ENCODE peak calls at places on chromosomes 5 and 9, in nine cellular contexts. One of them, this sample, is unnamed.
A peak's percentile ranks its signal among the peaks of the same experiment; 100 is the strongest.

GRCh38 chr5:145520335-145520734 is 314.8 kb downstream of the PRELID2 start:
- DNase-seq in adrenal gland: no peak
- DNase-seq in pancreas: no peak
- DNase-seq in Panc1: no peak
- DNase-seq in ovary: no peak
- DNase-seq in spleen: no peak
- DNase-seq in uterus: no peak
- DNase-seq in A549: no peak
- DNase-seq in cardiac muscle cell: no peak
- DNase-seq in this sample: no peak

GRCh38 chr5:40507095-40507494 is 172.6 kb upstream of the PTGER4 start:
- DNase-seq in Panc1: no peak
- DNase-seq in adrenal gland: no peak
- DNase-seq in uterus: no peak
- DNase-seq in A549: no peak
- DNase-seq in pancreas: no peak
- DNase-seq in ovary: no peak
- DNase-seq in cardiac muscle cell: no peak
- DNase-seq in spleen: no peak
- DNase-seq in this sample: no peak

GRCh38 chr5:72328172-72328571 is 8.0 kb downstream of the PTCD2 start:
- DNase-seq in ovary: no peak
- DNase-seq in Panc1: no peak
- DNase-seq in spleen: no peak
- DNase-seq in cardiac muscle cell: no peak
- DNase-seq in uterus: no peak
- DNase-seq in A549: peak; percentile 53
- DNase-seq in adrenal gland: peak; percentile 74
- DNase-seq in pancreas: no peak
- DNase-seq in this sample: peak; percentile 52

GRCh38 chr9:87324613-87325194 is 173.0 kb upstream of the DAPK1 start:
- DNase-seq in cardiac muscle cell: peak; percentile 65
- DNase-seq in pancreas: no peak
- DNase-seq in Panc1: peak; percentile 20
- DNase-seq in ovary: no peak
- DNase-seq in adrenal gland: no peak
- DNase-seq in uterus: no peak
- DNase-seq in A549: peak; percentile 49
- DNase-seq in spleen: no peak
- DNase-seq in this sample: no peak

GRCh38 chr9:89928106-89928505 is 323.3 kb downstream of the GADD45G start:
- DNase-seq in cardiac muscle cell: no peak
- DNase-seq in Panc1: no peak
- DNase-seq in pancreas: no peak
- DNase-seq in adrenal gland: no peak
- DNase-seq in ovary: no peak
- DNase-seq in spleen: no peak
- DNase-seq in A549: no peak
- DNase-seq in uterus: no peak
- DNase-seq in this sample: no peak

GRCh38 chr5:3006526-3006925 is 255.0 kb upstream of the IRX2 start:
- DNase-seq in ovary: no peak
- DNase-seq in Panc1: no peak
- DNase-seq in A549: no peak
- DNase-seq in uterus: no peak
- DNase-seq in cardiac muscle cell: no peak
- DNase-seq in adrenal gland: no peak
- DNase-seq in spleen: no peak
- DNase-seq in pancreas: no peak
- DNase-seq in this sample: no peak

GRCh38 chr5:151742870-151743294 is 15.5 kb downstream of the ATOX1 start:
- DNase-seq in adrenal gland: peak; percentile 54
- DNase-seq in Panc1: peak; percentile 43
- DNase-seq in ovary: peak; percentile 66
- DNase-seq in uterus: peak; percentile 71
- DNase-seq in spleen: no peak
- DNase-seq in pancreas: no peak
- DNase-seq in A549: peak; percentile 70
- DNase-seq in cardiac muscle cell: peak; percentile 70
- DNase-seq in this sample: peak; percentile 69

GRCh38 chr9:137385061-137385655 is 37.8 kb downstream of the EXD3 start:
- DNase-seq in pancreas: no peak
- DNase-seq in ovary: no peak
- DNase-seq in cardiac muscle cell: no peak
- DNase-seq in uterus: no peak
- DNase-seq in adrenal gland: no peak
- DNase-seq in Panc1: no peak
- DNase-seq in A549: no peak
- DNase-seq in spleen: peak; percentile 40
- DNase-seq in this sample: no peak

GRCh38 chr9:87620727-87621322 is 105.1 kb upstream of the CTSL start:
- DNase-seq in adrenal gland: no peak
- DNase-seq in A549: no peak
- DNase-seq in uterus: no peak
- DNase-seq in pancreas: no peak
- DNase-seq in spleen: no peak
- DNase-seq in Panc1: no peak
- DNase-seq in cardiac muscle cell: no peak
- DNase-seq in ovary: no peak
- DNase-seq in this sample: peak; percentile 53

GRCh38 chr5:1824109-1824821 is 23.1 kb downstream of the NDUFS6 start:
- DNase-seq in cardiac muscle cell: no peak
- DNase-seq in pancreas: no peak
- DNase-seq in spleen: peak; percentile 45
- DNase-seq in adrenal gland: no peak
- DNase-seq in uterus: no peak
- DNase-seq in Panc1: no peak
- DNase-seq in A549: no peak
- DNase-seq in ovary: no peak
- DNase-seq in this sample: no peak
- TF ChIP-seq CTCF in cardiac muscle cell: no peak
- TF ChIP-seq CTCF in pancreas: no peak
- TF ChIP-seq CTCF in spleen: no peak
- TF ChIP-seq CTCF in adrenal gland: no peak
- TF ChIP-seq CTCF in uterus: no peak
- TF ChIP-seq CTCF in Panc1: no peak
- TF ChIP-seq CTCF in A549: no peak
- TF ChIP-seq CTCF in ovary: no peak
- TF ChIP-seq CTCF in this sample: no peak

DNA sequence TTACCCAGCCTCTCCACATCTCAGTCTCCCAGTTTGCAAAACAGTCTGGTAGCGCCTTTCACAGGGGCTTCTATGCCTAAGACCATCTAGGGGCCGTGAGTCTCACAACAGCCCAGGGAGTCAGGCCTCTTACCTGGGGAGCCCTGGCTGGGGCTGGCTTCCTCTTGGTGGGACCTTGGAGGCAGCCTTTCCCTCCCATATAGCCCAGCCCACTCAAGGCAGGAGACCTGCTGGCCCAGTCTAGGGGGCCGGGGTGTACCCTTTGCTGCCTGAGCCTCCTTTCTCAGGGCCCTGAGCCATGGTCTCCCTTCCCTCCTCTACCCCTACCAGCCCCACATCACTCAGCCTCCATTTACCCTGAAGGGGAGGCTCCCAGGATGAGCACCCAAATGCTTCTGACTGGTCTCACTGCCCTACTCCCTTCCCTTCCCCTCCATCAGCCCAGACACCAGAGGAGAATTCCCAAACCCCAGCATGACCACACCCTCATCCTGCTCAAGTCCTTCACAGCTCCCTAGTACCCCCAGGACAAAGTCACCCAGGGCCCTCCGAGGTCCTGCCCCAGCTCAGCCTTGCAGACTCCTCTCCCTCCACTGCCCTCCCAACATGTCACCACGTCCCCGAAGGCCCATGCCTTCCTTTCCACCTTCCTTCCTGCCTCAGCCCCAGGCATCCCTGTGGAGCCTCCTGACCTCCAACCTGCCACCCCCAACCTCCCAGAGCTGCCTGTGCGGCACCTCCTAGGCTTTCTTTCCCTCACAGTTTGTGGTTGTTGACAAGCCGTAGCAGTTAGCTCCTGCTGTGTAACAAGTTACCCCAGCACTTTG is 55.3 kb downstream of the BARX1 start:
- DNase-seq in A549: no peak
- DNase-seq in Panc1: no peak
- DNase-seq in ovary: peak; percentile 0
- DNase-seq in spleen: peak; percentile 66
- DNase-seq in cardiac muscle cell: no peak
- DNase-seq in adrenal gland: no peak
- DNase-seq in uterus: no peak
- DNase-seq in pancreas: no peak
- DNase-seq in this sample: no peak
- H3K4me1 ChIP-seq in A549: no peaks in the 10 kb centered on the region
- H3K4me1 ChIP-seq in Panc1: no peaks in the 10 kb centered on the region
- H3K4me1 ChIP-seq in ovary: no peaks in the 10 kb centered on the region
- H3K4me1 ChIP-seq in spleen: no peaks in the 10 kb centered on the region
- H3K4me1 ChIP-seq in cardiac muscle cell: no peaks in the 10 kb centered on the region
- H3K4me1 ChIP-seq in adrenal gland: no peaks in the 10 kb centered on the region
- H3K4me1 ChIP-seq in uterus: no peaks in the 10 kb centered on the region
- H3K4me1 ChIP-seq in pancreas: peaks cover 5% of the 10 kb centered on the region
- H3K4me1 ChIP-seq in this sample: no peaks in the 10 kb centered on the region

DNA sequence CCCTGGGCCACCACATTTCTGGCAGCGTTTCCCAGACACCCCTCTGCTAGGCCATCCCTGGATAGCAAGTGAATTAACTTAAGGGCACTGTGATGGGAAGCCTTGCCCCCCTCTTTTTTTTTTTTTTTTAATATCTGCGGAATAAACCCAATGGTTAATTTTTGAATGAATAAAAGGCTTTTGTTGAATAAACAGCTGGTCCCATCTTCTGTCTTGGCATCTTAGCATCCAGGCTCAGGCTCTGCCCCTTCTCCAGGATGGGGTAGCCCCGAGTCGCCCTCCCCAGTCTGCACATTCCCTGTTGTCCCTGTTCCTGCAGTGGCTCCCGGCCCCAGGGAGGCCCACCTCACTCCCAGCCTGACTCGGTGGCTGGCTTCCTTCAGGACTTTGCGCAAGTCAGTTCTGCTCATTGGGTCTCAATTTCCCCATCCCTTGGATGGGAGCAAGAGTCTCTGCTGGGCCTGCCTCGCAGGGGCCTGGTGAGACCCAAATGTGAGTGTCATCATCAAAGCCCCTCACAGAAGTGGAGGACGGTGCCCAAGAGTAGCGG is 29.0 kb upstream of the HMCN2 start:
- DNase-seq in pancreas: peak; percentile 9
- DNase-seq in spleen: no peak
- DNase-seq in ovary: no peak
- DNase-seq in uterus: no peak
- DNase-seq in cardiac muscle cell: no peak
- DNase-seq in A549: no peak
- DNase-seq in Panc1: no peak
- DNase-seq in adrenal gland: no peak
- DNase-seq in this sample: no peak
- TF ChIP-seq CTCF in pancreas: no peak
- TF ChIP-seq CTCF in spleen: peak; percentile 70
- TF ChIP-seq CTCF in ovary: no peak
- TF ChIP-seq CTCF in uterus: no peak
- TF ChIP-seq CTCF in cardiac muscle cell: no peak
- TF ChIP-seq CTCF in A549: peak; percentile 16
- TF ChIP-seq CTCF in Panc1: peak; percentile 76
- TF ChIP-seq CTCF in adrenal gland: no peak
- TF ChIP-seq CTCF in this sample: no peak

GRCh38 chr9:110101531-110102161 is 106.3 kb downstream of the C9orf152 start:
- DNase-seq in uterus: no peak
- DNase-seq in spleen: no peak
- DNase-seq in ovary: no peak
- DNase-seq in cardiac muscle cell: no peak
- DNase-seq in adrenal gland: no peak
- DNase-seq in Panc1: no peak
- DNase-seq in pancreas: no peak
- DNase-seq in A549: no peak
- DNase-seq in this sample: no peak
- H3K4me1 ChIP-seq in uterus: peaks cover 17% of the 10 kb centered on the region
- H3K4me1 ChIP-seq in spleen: peaks cover 15% of the 10 kb centered on the region
- H3K4me1 ChIP-seq in ovary: peaks cover 13% of the 10 kb centered on the region
- H3K4me1 ChIP-seq in cardiac muscle cell: peaks cover 29% of the 10 kb centered on the region
- H3K4me1 ChIP-seq in adrenal gland: peaks cover 5% of the 10 kb centered on the region
- H3K4me1 ChIP-seq in Panc1: no peaks in the 10 kb centered on the region
- H3K4me1 ChIP-seq in pancreas: no peaks in the 10 kb centered on the region
- H3K4me1 ChIP-seq in A549: peaks cover 17% of the 10 kb centered on the region
- H3K4me1 ChIP-seq in this sample: no peaks in the 10 kb centered on the region

GRCh38 chr5:57410374-57411320 is 72.0 kb downstream of the ACTBL2 start:
- DNase-seq in Panc1: no peak
- DNase-seq in uterus: no peak
- DNase-seq in spleen: no peak
- DNase-seq in adrenal gland: no peak
- DNase-seq in ovary: no peak
- DNase-seq in pancreas: no peak
- DNase-seq in A549: no peak
- DNase-seq in cardiac muscle cell: no peak
- DNase-seq in this sample: no peak
- TF ChIP-seq CTCF in Panc1: no peak
- TF ChIP-seq CTCF in uterus: no peak
- TF ChIP-seq CTCF in spleen: no peak
- TF ChIP-seq CTCF in adrenal gland: no peak
- TF ChIP-seq CTCF in ovary: no peak
- TF ChIP-seq CTCF in pancreas: no peak
- TF ChIP-seq CTCF in A549: no peak
- TF ChIP-seq CTCF in cardiac muscle cell: no peak
- TF ChIP-seq CTCF in this sample: no peak

GRCh38 chr9:94866770-94867169 is 140.3 kb downstream of the AOPEP start:
- DNase-seq in Panc1: no peak
- DNase-seq in pancreas: no peak
- DNase-seq in cardiac muscle cell: no peak
- DNase-seq in uterus: no peak
- DNase-seq in ovary: no peak
- DNase-seq in spleen: no peak
- DNase-seq in adrenal gland: no peak
- DNase-seq in A549: no peak
- DNase-seq in this sample: no peak
- H3K4me1 ChIP-seq in Panc1: peaks cover 45% of the 10 kb centered on the region
- H3K4me1 ChIP-seq in pancreas: peaks cover 23% of the 10 kb centered on the region
- H3K4me1 ChIP-seq in cardiac muscle cell: peaks cover 64% of the 10 kb centered on the region
- H3K4me1 ChIP-seq in uterus: peaks cover 23% of the 10 kb centered on the region
- H3K4me1 ChIP-seq in ovary: peaks cover 16% of the 10 kb centered on the region
- H3K4me1 ChIP-seq in spleen: peaks cover 20% of the 10 kb centered on the region
- H3K4me1 ChIP-seq in adrenal gland: peaks cover 9% of the 10 kb centered on the region
- H3K4me1 ChIP-seq in A549: peaks cover 87% of the 10 kb centered on the region
- H3K4me1 ChIP-seq in this sample: peaks cover 64% of the 10 kb centered on the region

GRCh38 chr9:114002986-114003740 is 74.9 kb downstream of the AMBP start:
- DNase-seq in ovary: peak; percentile 4
- DNase-seq in Panc1: no peak
- DNase-seq in A549: no peak
- DNase-seq in adrenal gland: no peak
- DNase-seq in pancreas: peak; percentile 11
- DNase-seq in spleen: peak; percentile 59
- DNase-seq in uterus: peak; percentile 5
- DNase-seq in cardiac muscle cell: no peak
- DNase-seq in this sample: no peak
- TF ChIP-seq CTCF in ovary: no peak
- TF ChIP-seq CTCF in Panc1: no peak
- TF ChIP-seq CTCF in A549: no peak
- TF ChIP-seq CTCF in adrenal gland: no peak
- TF ChIP-seq CTCF in pancreas: no peak
- TF ChIP-seq CTCF in spleen: no peak
- TF ChIP-seq CTCF in uterus: no peak
- TF ChIP-seq CTCF in cardiac muscle cell: no peak
- TF ChIP-seq CTCF in this sample: no peak

DNA sequence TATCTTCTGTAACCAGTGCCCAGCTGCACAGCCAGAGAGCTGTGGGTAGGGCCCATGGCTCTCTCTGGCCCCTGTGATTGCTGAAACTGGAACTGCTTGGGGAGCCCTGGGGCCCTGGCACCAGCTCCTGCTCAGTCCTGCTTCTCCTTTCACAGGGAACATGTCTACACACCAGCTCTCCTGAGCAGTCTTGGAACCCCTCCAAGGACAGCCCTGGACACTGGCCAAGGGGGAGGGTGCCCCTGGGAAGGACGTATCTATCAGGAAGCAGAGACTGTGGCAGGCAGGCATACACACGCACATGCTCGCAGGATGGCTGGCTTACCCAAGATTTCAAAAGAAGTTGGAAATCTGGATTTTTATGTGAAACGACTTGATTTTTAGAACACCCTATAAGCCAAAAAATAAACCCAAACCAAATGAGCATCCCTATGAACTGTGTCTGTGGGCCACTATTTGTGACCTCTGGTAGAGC is 8.8 kb upstream of the TRAF1 start:
- DNase-seq in ovary: peak; percentile 95
- DNase-seq in spleen: peak; percentile 92
- DNase-seq in pancreas: peak; percentile 96
- DNase-seq in cardiac muscle cell: peak; percentile 85
- DNase-seq in adrenal gland: peak; percentile 99
- DNase-seq in uterus: peak; percentile 95
- DNase-seq in Panc1: no peak
- DNase-seq in A549: peak; percentile 89
- DNase-seq in this sample: peak; percentile 96
- H3K4me1 ChIP-seq in ovary: peaks cover 38% of the 10 kb centered on the region
- H3K4me1 ChIP-seq in spleen: peaks cover 54% of the 10 kb centered on the region
- H3K4me1 ChIP-seq in pancreas: peaks cover 22% of the 10 kb centered on the region
- H3K4me1 ChIP-seq in cardiac muscle cell: peaks cover 22% of the 10 kb centered on the region
- H3K4me1 ChIP-seq in adrenal gland: peaks cover 31% of the 10 kb centered on the region
- H3K4me1 ChIP-seq in uterus: peaks cover 12% of the 10 kb centered on the region
- H3K4me1 ChIP-seq in Panc1: peaks cover 10% of the 10 kb centered on the region
- H3K4me1 ChIP-seq in A549: peaks cover 37% of the 10 kb centered on the region
- H3K4me1 ChIP-seq in this sample: peaks cover 19% of the 10 kb centered on the region

This sample was measured in BE2C.